ENCODE peak calls at places on chromosomes 7 and 10, in six cellular contexts. One of them, this sample, is unnamed.

GRCh38 chr10:24446739-24447138 is 237.8 kb downstream of the KIAA1217 start:
- DNase-seq in NAMALWA: no peak
- DNase-seq in NCI-H345: no peak
- DNase-seq in HCT116: no peak
- DNase-seq in A673: no peak
- DNase-seq in WTC11: no peak
- DNase-seq in this sample: no peak

GRCh38 chr10:62640386-62640785 is 164.1 kb upstream of the ADO start:
- DNase-seq in HCT116: no peak
- DNase-seq in NCI-H345: no peak
- DNase-seq in NAMALWA: no peak
- DNase-seq in WTC11: no peak
- DNase-seq in A673: peak
- DNase-seq in this sample: no peak

GRCh38 chr7:100874300-100874576 is 665 bp upstream of the SRRT start:
- DNase-seq in NAMALWA: no peak
- DNase-seq in NCI-H345: no peak
- DNase-seq in A673: no peak
- DNase-seq in WTC11: no peak
- DNase-seq in HCT116: no peak
- DNase-seq in this sample: no peak

GRCh38 chr7:82704121-82704520 is 260.5 kb upstream of the CACNA2D1 start:
- DNase-seq in NAMALWA: no peak
- DNase-seq in A673: no peak
- DNase-seq in HCT116: no peak
- DNase-seq in WTC11: no peak
- DNase-seq in NCI-H345: no peak
- DNase-seq in this sample: no peak

GRCh38 chr7:75565129-75565528 is 73.0 kb downstream of the SPDYE5 start:
- DNase-seq in NCI-H345: no peak
- DNase-seq in WTC11: no peak
- DNase-seq in NAMALWA: no peak
- DNase-seq in A673: no peak
- DNase-seq in HCT116: no peak
- DNase-seq in this sample: peak

GRCh38 chr10:1308415-1308814 is 252.2 kb downstream of the WDR37 start:
- DNase-seq in NAMALWA: no peak
- DNase-seq in WTC11: no peak
- DNase-seq in HCT116: no peak
- DNase-seq in NCI-H345: no peak
- DNase-seq in A673: no peak
- DNase-seq in this sample: no peak

GRCh38 chr7:152871678-152872060 is 112.1 kb downstream of the ACTR3B start:
- DNase-seq in A673: no peak
- DNase-seq in WTC11: no peak
- DNase-seq in NAMALWA: no peak
- DNase-seq in NCI-H345: no peak
- DNase-seq in HCT116: no peak
- DNase-seq in this sample: no peak

GRCh38 chr10:23643396-23643795 is 204.5 kb downstream of the OTUD1 start:
- DNase-seq in WTC11: no peak
- DNase-seq in NCI-H345: no peak
- DNase-seq in HCT116: no peak
- DNase-seq in NAMALWA: no peak
- DNase-seq in A673: peak
- DNase-seq in this sample: no peak

GRCh38 chr7:47266131-47266706 is 315.7 kb downstream of the TNS3 start:
- DNase-seq in A673: peak
- DNase-seq in WTC11: peak
- DNase-seq in HCT116: peak
- DNase-seq in NCI-H345: peak
- DNase-seq in NAMALWA: peak
- DNase-seq in this sample: peak

This sample was measured in LNCaP clone FGC.